ENCODE peak calls at places on chromosomes 1 and 21, in six cellular contexts. B is astrocyte, K is ovary, Q is MM.1S, J is mammary epithelial cell, G is GM12865. U is an unnamed sample.

GRCh38 chr1:43605761-43606160 is 44.2 kb upstream of the KDM4A start:
- DNase-seq in B (no peak), K (no peak), Q (no peak), J (peak), G (no peak), U (no peak)

GRCh38 chr1:3746784-3747521 is 5.3 kb upstream of the CCDC27 start:
- DNase-seq in B (peak), K (peak), Q (peak), J (peak), G (peak), U (peak)

GRCh38 chr21:32886339-32886738 is 114.8 kb upstream of the PAXBP1 start:
- DNase-seq in B (no peak), K (no peak), Q (peak), J (no peak), G (peak), U (peak)

GRCh38 chr1:117105003-117105402 is 16.5 kb downstream of the TRIM45 start:
- DNase-seq in B (no peak), K (no peak), Q (no peak), J (no peak), G (no peak), U (no peak)

GRCh38 chr1:2300851-2301606 is 72.9 kb downstream of the SKI start:
- DNase-seq in B (no peak), K (no peak), Q (peak), J (no peak), G (peak), U (peak)

GRCh38 chr21:38809170-38809878 is 3.6 kb downstream of the ETS2 start:
- DNase-seq in B (no peak), K (no peak), Q (no peak), J (no peak), G (no peak), U (no peak)

GRCh38 chr1:36151845-36152203 is 2.5 kb upstream of the TRAPPC3 start:
- DNase-seq in B (no peak), K (peak), Q (peak), J (no peak), G (peak), U (no peak)

GRCh38 chr1:27488523-27489138 is 1.3 kb downstream of the WASF2 start:
- DNase-seq in B (peak), K (no peak), Q (no peak), J (peak), G (peak), U (peak)

GRCh38 chr1:54857741-54858665 is 29.0 kb downstream of the DHCR24 start:
- DNase-seq in B (peak), K (no peak), Q (no peak), J (no peak), G (no peak), U (peak)

GRCh38 chr1:6743189-6744101 is 41.8 kb upstream of the CAMTA1 start:
- DNase-seq in B (peak), K (peak), Q (no peak), J (peak), G (peak), U (peak)

GRCh38 chr1:162973381-162973795 is 95.8 kb upstream of the RGS4 start:
- DNase-seq in B (peak), K (no peak), Q (no peak), J (peak), G (no peak), U (peak)

GRCh38 chr1:67833595-67833926 is 294 bp upstream of the GNG12 start:
- DNase-seq in B (peak), K (no peak), Q (no peak), J (no peak), G (no peak), U (peak)

GRCh38 chr1:197989058-197989457 is 71.9 kb downstream of the LHX9 start:
- DNase-seq in B (no peak), K (no peak), Q (no peak), J (no peak), G (no peak), U (no peak)

GRCh38 chr1:16971330-16972209 is 8.8 kb downstream of the MFAP2 start:
- DNase-seq in B (peak), K (no peak), Q (no peak), J (no peak), G (no peak), U (peak)

GRCh38 chr1:57163332-57163731 is 197.5 kb upstream of the C8B start:
- DNase-seq in B (no peak), K (no peak), Q (no peak), J (no peak), G (no peak), U (no peak)

GRCh38 chr1:10020668-10021067 is 12.1 kb upstream of the UBE4B start:
- DNase-seq in B (no peak), K (no peak), Q (no peak), J (no peak), G (no peak), U (peak)

GRCh38 chr1:21607549-21608529 is 61.3 kb downstream of the RAP1GAP start:
- DNase-seq in B (peak), K (peak), Q (peak), J (peak), G (peak), U (peak)

GRCh38 chr1:76256289-76257223 is 182.0 kb downstream of the ST6GALNAC3 start:
- DNase-seq in B (no peak), K (no peak), Q (no peak), J (no peak), G (no peak), U (no peak)

GRCh38 chr21:45288441-45288841 is 746 bp upstream of the POFUT2 start:
- DNase-seq in B (no peak), K (no peak), Q (no peak), J (no peak), G (no peak), U (no peak)

GRCh38 chr1:62689524-62689923 is 1.3 kb upstream of the DOCK7 start:
- DNase-seq in B (peak), K (no peak), Q (no peak), J (peak), G (peak), U (peak)

GRCh38 chr1:59329412-59330053 is 32.6 kb downstream of the FGGY start:
- DNase-seq in B (no peak), K (no peak), Q (no peak), J (peak), G (no peak), U (no peak)

GRCh38 chr1:37477198-37477931 is 3.0 kb downstream of the ZC3H12A start:
- DNase-seq in B (peak), K (peak), Q (peak), J (peak), G (peak), U (peak)

GRCh38 chr1:211198111-211198510 is 61.1 kb upstream of the RCOR3 start:
- DNase-seq in B (peak), K (no peak), Q (no peak), J (peak), G (no peak), U (peak)

GRCh38 chr1:151828931-151829330 is 2.7 kb downstream of the RORC start:
- DNase-seq in B (peak), K (peak), Q (no peak), J (peak), G (no peak), U (peak)

GRCh38 chr1:64875606-64876005 is 90.7 kb downstream of the JAK1 start:
- DNase-seq in B (no peak), K (no peak), Q (no peak), J (no peak), G (no peak), U (no peak)
- TF ChIP-seq CTCF in B (no peak), K (no peak), Q (no peak), J (no peak), G (no peak), U (no peak)

GRCh38 chr1:30710407-30710806 is 13.0 kb downstream of the MATN1 start:
- DNase-seq in B (no peak), K (no peak), Q (no peak), J (no peak), G (no peak), U (no peak)
- H3K4me3 ChIP-seq in B (no peak), K (no peak), Q (no peak), J (no peak), G (no peak), U (no peak)

GRCh38 chr1:154328318-154329151 is 3.2 kb downstream of the ATP8B2 start:
- DNase-seq in B (peak), K (peak), Q (peak), J (peak), G (peak), U (peak)

GRCh38 chr1:154327466-154328317 is 2.4 kb downstream of the ATP8B2 start:
- DNase-seq in B (no peak), K (peak), Q (peak), J (no peak), G (peak), U (peak)

GRCh38 chr1:154329551-154330131 is 4.3 kb downstream of the ATP8B2 start:
- DNase-seq in B (no peak), K (no peak), Q (peak), J (no peak), G (no peak), U (no peak)

GRCh38 chr1:154330669-154331068 is 5.3 kb downstream of the ATP8B2 start:
- DNase-seq in B (no peak), K (no peak), Q (peak), J (no peak), G (no peak), U (no peak)

DNA sequence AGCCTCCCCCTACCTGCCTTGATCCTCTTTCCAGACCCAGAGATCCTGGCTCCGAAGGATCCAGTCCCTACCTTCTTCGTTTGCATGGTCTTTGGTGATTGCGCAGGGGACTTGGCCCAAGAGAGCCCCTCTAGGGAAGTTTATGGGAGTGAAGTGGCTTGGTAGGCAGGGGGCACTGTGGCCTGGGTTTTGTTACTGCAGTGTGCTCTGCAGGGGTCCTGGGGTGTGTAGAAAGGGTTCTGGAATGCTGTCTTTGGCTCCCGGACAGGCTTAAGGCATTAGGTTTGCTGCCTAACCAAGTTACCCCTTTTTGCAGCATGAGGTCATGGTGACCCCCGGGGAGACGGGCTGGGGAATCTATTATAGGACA is 3.8 kb downstream of the ATP8B2 start:
- DNase-seq in B (no peak), K (peak), Q (no peak), J (no peak), G (no peak), U (peak)
- TF ChIP-seq CTCF in B (peak), K (no peak), Q (peak), J (no peak), G (no peak), U (peak)

GRCh38 chr1:119829636-119830035 is 18.4 kb upstream of the REG4 start:
- DNase-seq in B (no peak), K (no peak), Q (no peak), J (no peak), G (no peak), U (no peak)

GRCh38 chr1:119828266-119828665 is 17.0 kb upstream of the REG4 start:
- DNase-seq in B (no peak), K (no peak), Q (no peak), J (no peak), G (no peak), U (no peak)

GRCh38 chr1:119831027-119831426 is 19.8 kb upstream of the REG4 start:
- DNase-seq in B (no peak), K (no peak), Q (no peak), J (no peak), G (no peak), U (no peak)

GRCh38 chr1:119822406-119822805 is 11.1 kb upstream of the REG4 start:
- DNase-seq in B (no peak), K (no peak), Q (no peak), J (no peak), G (no peak), U (no peak)

DNA sequence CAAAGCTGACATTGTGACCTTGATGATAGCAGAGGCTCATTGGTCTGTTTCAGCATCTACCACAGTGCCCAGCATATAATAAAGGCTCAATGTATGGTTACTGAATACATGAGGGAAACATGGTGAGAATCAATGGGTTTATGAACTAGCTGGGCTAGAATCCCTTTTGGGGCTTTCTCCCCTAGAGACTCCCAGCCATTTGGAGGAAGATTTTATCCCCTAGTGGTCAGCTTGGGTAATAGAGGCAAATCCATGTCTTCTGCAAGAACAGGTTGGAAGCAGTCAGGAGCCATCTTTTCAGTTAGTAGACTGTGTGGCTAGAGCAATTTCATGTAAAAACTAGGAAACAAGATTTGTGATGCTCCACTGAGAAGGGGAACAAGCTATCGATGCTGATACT is 15.8 kb upstream of the REG4 start:
- DNase-seq in B (no peak), K (no peak), Q (no peak), J (no peak), G (peak), U (no peak)
- H3K4me3 ChIP-seq in B (no peak), K (no peak), Q (no peak), J (no peak), G (no peak), U (no peak)